ENCODE peak calls at places on chromosomes 16 and 17, in ten cellular contexts. One of them, this sample, is unnamed.

GRCh38 chr16:72837846-72838661 is 209.9 kb downstream of the ZFHX3 start:
- DNase-seq in osteoblast: no peak
- DNase-seq in B cell: no peak
- DNase-seq in AG09319: no peak
- DNase-seq in colonic mucosa: no peak
- DNase-seq in astrocyte of the cerebellum: peak
- DNase-seq in HFFc6: no peak
- DNase-seq in progenitor cell of endocrine pancreas: no peak
- DNase-seq in CD14-positive monocyte: no peak
- DNase-seq in heart left ventricle: no peak
- DNase-seq in this sample: no peak

GRCh38 chr17:57959929-57960328 is 4.7 kb upstream of the CUEDC1 start:
- DNase-seq in osteoblast: peak
- DNase-seq in B cell: no peak
- DNase-seq in AG09319: no peak
- DNase-seq in colonic mucosa: peak
- DNase-seq in astrocyte of the cerebellum: no peak
- DNase-seq in HFFc6: no peak
- DNase-seq in progenitor cell of endocrine pancreas: no peak
- DNase-seq in CD14-positive monocyte: no peak
- DNase-seq in heart left ventricle: no peak
- DNase-seq in this sample: no peak

GRCh38 chr16:16120044-16120381 is 103.3 kb downstream of the ABCC6 start:
- DNase-seq in osteoblast: no peak
- DNase-seq in B cell: no peak
- DNase-seq in AG09319: no peak
- DNase-seq in colonic mucosa: peak
- DNase-seq in astrocyte of the cerebellum: no peak
- DNase-seq in HFFc6: no peak
- DNase-seq in progenitor cell of endocrine pancreas: no peak
- DNase-seq in CD14-positive monocyte: no peak
- DNase-seq in heart left ventricle: no peak
- DNase-seq in this sample: no peak

GRCh38 chr17:46125831-46126230 is 67.4 kb downstream of the KANSL1 start:
- DNase-seq in osteoblast: no peak
- DNase-seq in B cell: no peak
- DNase-seq in AG09319: no peak
- DNase-seq in colonic mucosa: no peak
- DNase-seq in astrocyte of the cerebellum: no peak
- DNase-seq in HFFc6: no peak
- DNase-seq in progenitor cell of endocrine pancreas: no peak
- DNase-seq in CD14-positive monocyte: no peak
- DNase-seq in heart left ventricle: no peak
- DNase-seq in this sample: no peak

GRCh38 chr17:8964801-8965393 is 610 bp downstream of the PIK3R5 start:
- DNase-seq in osteoblast: no peak
- DNase-seq in B cell: no peak
- DNase-seq in AG09319: no peak
- DNase-seq in colonic mucosa: peak
- DNase-seq in astrocyte of the cerebellum: no peak
- DNase-seq in HFFc6: no peak
- DNase-seq in progenitor cell of endocrine pancreas: no peak
- DNase-seq in CD14-positive monocyte: peak
- DNase-seq in heart left ventricle: peak
- DNase-seq in this sample: no peak

GRCh38 chr17:20073056-20073979 is 64.2 kb downstream of the SPECC1 start:
- DNase-seq in osteoblast: peak
- DNase-seq in B cell: no peak
- DNase-seq in AG09319: no peak
- DNase-seq in colonic mucosa: peak
- DNase-seq in astrocyte of the cerebellum: no peak
- DNase-seq in HFFc6: no peak
- DNase-seq in progenitor cell of endocrine pancreas: no peak
- DNase-seq in CD14-positive monocyte: peak
- DNase-seq in heart left ventricle: peak
- DNase-seq in this sample: no peak

GRCh38 chr17:69485126-69485724 is 70.7 kb downstream of the MAP2K6 start:
- DNase-seq in osteoblast: no peak
- DNase-seq in B cell: no peak
- DNase-seq in AG09319: no peak
- DNase-seq in colonic mucosa: no peak
- DNase-seq in astrocyte of the cerebellum: no peak
- DNase-seq in HFFc6: no peak
- DNase-seq in progenitor cell of endocrine pancreas: no peak
- DNase-seq in CD14-positive monocyte: no peak
- DNase-seq in heart left ventricle: no peak
- DNase-seq in this sample: no peak

GRCh38 chr17:50847566-50847965 is 12.2 kb downstream of the WFIKKN2 start:
- DNase-seq in osteoblast: no peak
- DNase-seq in B cell: no peak
- DNase-seq in AG09319: no peak
- DNase-seq in colonic mucosa: no peak
- DNase-seq in astrocyte of the cerebellum: no peak
- DNase-seq in HFFc6: no peak
- DNase-seq in progenitor cell of endocrine pancreas: no peak
- DNase-seq in CD14-positive monocyte: no peak
- DNase-seq in heart left ventricle: no peak
- DNase-seq in this sample: no peak

GRCh38 chr17:59753522-59754467 is 46.3 kb downstream of the VMP1 start:
- DNase-seq in osteoblast: peak
- DNase-seq in B cell: no peak
- DNase-seq in AG09319: peak
- DNase-seq in colonic mucosa: peak
- DNase-seq in astrocyte of the cerebellum: peak
- DNase-seq in HFFc6: peak
- DNase-seq in progenitor cell of endocrine pancreas: no peak
- DNase-seq in CD14-positive monocyte: no peak
- DNase-seq in heart left ventricle: no peak
- DNase-seq in this sample: no peak

GRCh38 chr17:12789075-12789975 is at the start of gene ARHGAP44:
- DNase-seq in osteoblast: peak
- DNase-seq in B cell: no peak
- DNase-seq in AG09319: peak
- DNase-seq in colonic mucosa: peak
- DNase-seq in astrocyte of the cerebellum: peak
- DNase-seq in HFFc6: peak
- DNase-seq in progenitor cell of endocrine pancreas: peak
- DNase-seq in CD14-positive monocyte: no peak
- DNase-seq in heart left ventricle: peak
- DNase-seq in this sample: peak

GRCh38 chr16:57937861-57938260 is 33.1 kb downstream of the CNGB1 start:
- DNase-seq in osteoblast: no peak
- DNase-seq in B cell: no peak
- DNase-seq in AG09319: no peak
- DNase-seq in colonic mucosa: no peak
- DNase-seq in astrocyte of the cerebellum: peak
- DNase-seq in HFFc6: no peak
- DNase-seq in progenitor cell of endocrine pancreas: no peak
- DNase-seq in CD14-positive monocyte: no peak
- DNase-seq in heart left ventricle: no peak
- DNase-seq in this sample: no peak

GRCh38 chr17:50264263-50265113 is 9.8 kb upstream of the TMEM92 start:
- DNase-seq in osteoblast: peak
- DNase-seq in B cell: no peak
- DNase-seq in AG09319: no peak
- DNase-seq in colonic mucosa: peak
- DNase-seq in astrocyte of the cerebellum: no peak
- DNase-seq in HFFc6: peak
- DNase-seq in progenitor cell of endocrine pancreas: no peak
- DNase-seq in CD14-positive monocyte: no peak
- DNase-seq in heart left ventricle: no peak
- DNase-seq in this sample: peak

GRCh38 chr17:67477687-67478086 is 100.6 kb downstream of the PITPNC1 start:
- DNase-seq in osteoblast: peak
- DNase-seq in B cell: no peak
- DNase-seq in AG09319: no peak
- DNase-seq in colonic mucosa: no peak
- DNase-seq in astrocyte of the cerebellum: no peak
- DNase-seq in HFFc6: peak
- DNase-seq in progenitor cell of endocrine pancreas: no peak
- DNase-seq in CD14-positive monocyte: peak
- DNase-seq in heart left ventricle: no peak
- DNase-seq in this sample: no peak

GRCh38 chr16:69040144-69040909 is 65.1 kb upstream of the HAS3 start:
- DNase-seq in osteoblast: peak
- DNase-seq in B cell: no peak
- DNase-seq in AG09319: no peak
- DNase-seq in colonic mucosa: no peak
- DNase-seq in astrocyte of the cerebellum: no peak
- DNase-seq in HFFc6: peak
- DNase-seq in progenitor cell of endocrine pancreas: no peak
- DNase-seq in CD14-positive monocyte: no peak
- DNase-seq in heart left ventricle: no peak
- DNase-seq in this sample: no peak

DNA sequence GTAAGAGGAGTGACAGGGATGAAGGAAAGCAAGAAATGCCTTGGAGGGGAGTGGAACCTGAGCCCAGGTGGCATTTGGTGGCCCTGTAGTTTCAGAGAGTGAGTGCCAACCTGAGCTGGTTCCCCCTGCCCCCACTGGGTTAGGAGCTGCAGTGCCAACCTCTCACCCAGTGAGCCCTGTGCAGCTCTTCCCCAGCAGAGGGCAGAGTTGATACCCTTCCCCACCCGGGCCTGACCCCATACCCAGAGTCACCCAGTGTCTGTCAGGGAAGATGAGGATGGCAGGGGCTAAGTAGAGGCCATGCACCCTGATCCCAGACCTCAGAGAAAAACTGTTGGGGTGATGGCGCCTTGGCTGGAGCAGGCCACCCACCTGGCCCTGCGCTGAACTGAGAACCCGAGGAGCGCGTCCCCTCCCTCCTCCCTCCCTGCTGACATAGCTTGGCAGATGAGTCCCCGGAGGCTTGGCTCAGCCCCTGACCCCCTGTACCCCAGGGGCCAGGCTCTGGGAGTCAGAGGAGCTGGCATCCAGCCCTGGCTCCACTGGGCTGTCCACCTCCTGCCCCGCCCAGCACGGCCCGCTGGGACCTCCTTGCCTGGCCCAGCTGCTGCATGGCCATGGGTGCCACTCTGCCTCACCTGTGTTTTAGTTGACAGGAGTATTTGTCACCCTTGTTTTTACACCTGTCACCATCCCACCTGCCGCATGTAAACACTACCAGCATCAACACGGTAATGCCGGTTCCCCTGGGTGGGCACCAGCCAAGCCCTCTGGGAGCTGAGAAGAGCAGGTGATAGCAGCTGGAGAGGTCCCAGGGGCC is 113.9 kb downstream of the AMFR start:
- DNase-seq in osteoblast: peak
- DNase-seq in B cell: no peak
- DNase-seq in AG09319: no peak
- DNase-seq in colonic mucosa: no peak
- DNase-seq in astrocyte of the cerebellum: no peak
- DNase-seq in HFFc6: no peak
- DNase-seq in progenitor cell of endocrine pancreas: no peak
- DNase-seq in CD14-positive monocyte: no peak
- DNase-seq in heart left ventricle: no peak
- DNase-seq in this sample: no peak
- TF ChIP-seq CTCF in osteoblast: peak
- TF ChIP-seq CTCF in B cell: no peak
- TF ChIP-seq CTCF in AG09319: peak
- TF ChIP-seq CTCF in colonic mucosa: no peak
- TF ChIP-seq CTCF in astrocyte of the cerebellum: no peak
- TF ChIP-seq CTCF in HFFc6: peak
- TF ChIP-seq CTCF in progenitor cell of endocrine pancreas: peak
- TF ChIP-seq CTCF in CD14-positive monocyte: no peak
- TF ChIP-seq CTCF in heart left ventricle: no peak
- TF ChIP-seq CTCF in this sample: peak

DNA sequence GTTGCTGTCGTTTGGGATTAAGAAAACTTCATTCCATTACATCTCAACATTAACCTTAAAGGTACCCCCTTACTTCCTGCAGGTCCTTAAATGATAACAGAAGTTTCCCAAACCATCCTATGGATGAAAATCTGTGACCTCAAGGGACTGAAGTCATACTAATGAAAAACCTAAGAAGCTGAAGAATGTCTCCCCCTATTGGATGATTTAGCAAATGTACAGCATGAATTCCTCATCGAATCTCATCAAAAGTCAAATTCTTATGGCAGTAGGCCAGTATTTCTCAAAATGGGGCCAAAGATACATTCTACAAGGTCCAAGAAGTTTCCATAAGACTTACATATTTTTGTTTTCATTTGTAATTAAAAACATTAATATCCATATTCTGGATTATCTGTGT is 13.5 kb downstream of the SCO1 start:
- DNase-seq in osteoblast: peak
- DNase-seq in B cell: no peak
- DNase-seq in AG09319: no peak
- DNase-seq in colonic mucosa: no peak
- DNase-seq in astrocyte of the cerebellum: no peak
- DNase-seq in HFFc6: peak
- DNase-seq in progenitor cell of endocrine pancreas: no peak
- DNase-seq in CD14-positive monocyte: no peak
- DNase-seq in heart left ventricle: no peak
- DNase-seq in this sample: no peak
- TF ChIP-seq CTCF in osteoblast: peak
- TF ChIP-seq CTCF in B cell: peak
- TF ChIP-seq CTCF in AG09319: peak
- TF ChIP-seq CTCF in colonic mucosa: peak
- TF ChIP-seq CTCF in astrocyte of the cerebellum: peak
- TF ChIP-seq CTCF in HFFc6: peak
- TF ChIP-seq CTCF in progenitor cell of endocrine pancreas: peak
- TF ChIP-seq CTCF in CD14-positive monocyte: peak
- TF ChIP-seq CTCF in heart left ventricle: no peak
- TF ChIP-seq CTCF in this sample: peak

GRCh38 chr17:76000755-76001521 is at the start of gene CDK3:
- DNase-seq in osteoblast: peak
- DNase-seq in B cell: no peak
- DNase-seq in AG09319: no peak
- DNase-seq in colonic mucosa: peak
- DNase-seq in astrocyte of the cerebellum: no peak
- DNase-seq in HFFc6: no peak
- DNase-seq in progenitor cell of endocrine pancreas: no peak
- DNase-seq in CD14-positive monocyte: no peak
- DNase-seq in heart left ventricle: no peak
- DNase-seq in this sample: no peak
- TF ChIP-seq CTCF in osteoblast: peak
- TF ChIP-seq CTCF in B cell: peak
- TF ChIP-seq CTCF in AG09319: no peak
- TF ChIP-seq CTCF in colonic mucosa: no peak
- TF ChIP-seq CTCF in astrocyte of the cerebellum: no peak
- TF ChIP-seq CTCF in HFFc6: peak
- TF ChIP-seq CTCF in progenitor cell of endocrine pancreas: peak
- TF ChIP-seq CTCF in CD14-positive monocyte: peak
- TF ChIP-seq CTCF in heart left ventricle: peak
- TF ChIP-seq CTCF in this sample: no peak

DNA sequence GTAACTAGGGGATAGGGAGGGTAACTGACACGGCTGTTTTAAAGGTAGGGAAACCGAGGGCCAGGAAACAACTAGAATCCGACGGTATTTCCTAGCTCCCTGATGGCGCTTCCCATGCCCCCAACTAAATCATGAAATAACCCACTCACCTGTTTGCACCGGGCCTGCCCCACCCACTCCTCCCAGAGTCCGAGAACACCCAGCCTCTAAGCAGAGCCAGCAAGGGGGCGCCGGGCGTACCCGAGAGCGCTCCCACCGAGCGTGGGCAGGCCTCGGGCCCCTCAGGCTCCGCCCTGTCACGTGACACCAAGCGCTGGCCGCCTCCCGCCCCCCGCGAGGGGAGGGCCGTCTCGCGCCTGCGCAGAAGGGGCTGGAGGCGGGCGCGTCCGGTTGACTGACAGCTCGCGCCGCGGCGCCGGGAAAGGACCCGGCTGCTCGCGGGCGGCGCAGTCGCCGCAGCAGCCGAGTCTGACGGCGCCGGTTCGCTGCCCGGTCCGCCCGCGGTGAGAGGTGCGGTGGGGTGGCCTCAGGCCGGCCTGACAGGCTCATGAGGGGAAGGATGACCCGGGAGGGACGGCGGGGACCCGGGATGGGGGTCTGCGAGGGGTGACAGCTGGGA is at the start of gene KIAA0513:
- DNase-seq in osteoblast: peak
- DNase-seq in B cell: peak
- DNase-seq in AG09319: peak
- DNase-seq in colonic mucosa: peak
- DNase-seq in astrocyte of the cerebellum: peak
- DNase-seq in HFFc6: peak
- DNase-seq in progenitor cell of endocrine pancreas: peak
- DNase-seq in CD14-positive monocyte: peak
- DNase-seq in heart left ventricle: peak
- DNase-seq in this sample: peak
- TF ChIP-seq CTCF in osteoblast: no peak
- TF ChIP-seq CTCF in B cell: no peak
- TF ChIP-seq CTCF in AG09319: peak
- TF ChIP-seq CTCF in colonic mucosa: no peak
- TF ChIP-seq CTCF in astrocyte of the cerebellum: no peak
- TF ChIP-seq CTCF in HFFc6: no peak
- TF ChIP-seq CTCF in progenitor cell of endocrine pancreas: peak
- TF ChIP-seq CTCF in CD14-positive monocyte: no peak
- TF ChIP-seq CTCF in heart left ventricle: peak
- TF ChIP-seq CTCF in this sample: peak

This sample was measured in D721Med.